ENCODE peak calls at places on chromosomes 4 and X, in ten cellular contexts. P, N, I, Q, L, H, G, U, C and F are unnamed samples.
A peak's percentile ranks its signal among the peaks of the same experiment; 100 is the strongest.

GRCh38 chrX:21394792-21395191 is 20.6 kb downstream of the CNKSR2 start:
- DNase-seq in P (peak; percentile 16), N (no peak), I (no peak), Q (no peak), L (no peak), H (no peak), G (no peak), U (no peak), C (no peak), F (no peak)

GRCh38 chr4:14059006-14059405 is 431.5 kb upstream of the BOD1L1 start:
- DNase-seq in P (no peak), N (peak; percentile 67), I (no peak), Q (no peak), L (no peak), H (no peak), G (no peak), U (no peak), C (no peak), F (no peak)

GRCh38 chr4:20095805-20096541 is 155.7 kb upstream of the SLIT2 start:
- DNase-seq in P (no peak), N (no peak), I (no peak), Q (no peak), L (no peak), H (no peak), G (no peak), U (no peak), C (no peak), F (no peak)

GRCh38 chrX:20829665-20830481 is 544.3 kb upstream of the CNKSR2 start:
- DNase-seq in P (no peak), N (peak; percentile 27), I (no peak), Q (no peak), L (no peak), H (no peak), G (no peak), U (no peak), C (no peak), F (no peak)

GRCh38 chr4:174119051-174119450 is 164.4 kb downstream of the FBXO8 start:
- DNase-seq in P (no peak), N (peak; percentile 65), I (no peak), Q (no peak), L (no peak), H (no peak), G (no peak), U (peak; percentile 72), C (no peak), F (no peak)

GRCh38 chrX:129791961-129792570 is 12.3 kb downstream of the SASH3 start:
- DNase-seq in P (no peak), N (no peak), I (no peak), Q (no peak), L (no peak), H (no peak), G (no peak), U (no peak), C (no peak), F (no peak)

GRCh38 chr4:38290914-38291313 is 330.7 kb downstream of the PTTG2 start:
- DNase-seq in P (no peak), N (no peak), I (no peak), Q (no peak), L (no peak), H (no peak), G (no peak), U (no peak), C (no peak), F (no peak)

GRCh38 chrX:16826207-16826606 is 39.9 kb downstream of the TXLNG start:
- DNase-seq in P (no peak), N (peak; percentile 71), I (no peak), Q (no peak), L (no peak), H (peak; percentile 30), G (no peak), U (no peak), C (peak; percentile 13), F (no peak)

GRCh38 chrX:120790552-120790951 is 85.1 kb downstream of the CT47B1 start:
- DNase-seq in P (no peak), N (no peak), I (no peak), Q (no peak), L (no peak), H (no peak), G (no peak), U (no peak), C (no peak), F (no peak)

GRCh38 chr4:132332932-132333722 is 816.0 kb upstream of the PCDH10 start:
- DNase-seq in P (peak; percentile 55), N (peak; percentile 63), I (no peak), Q (no peak), L (no peak), H (no peak), G (no peak), U (no peak), C (no peak), F (no peak)

GRCh38 chrX:18931972-18932371 is 51.9 kb downstream of the PHKA2 start:
- DNase-seq in P (peak; percentile 45), N (peak; percentile 51), I (no peak), Q (no peak), L (peak; percentile 28), H (peak; percentile 17), G (no peak), U (no peak), C (no peak), F (no peak)

GRCh38 chr4:15754323-15754722 is 23.8 kb upstream of the CD38 start:
- DNase-seq in P (no peak), N (peak; percentile 94), I (no peak), Q (no peak), L (no peak), H (no peak), G (no peak), U (no peak), C (no peak), F (no peak)

GRCh38 chr4:185341377-185341776 is 54.3 kb downstream of the LRP2BP start:
- DNase-seq in P (no peak), N (peak; percentile 40), I (no peak), Q (no peak), L (no peak), H (peak; percentile 74), G (no peak), U (no peak), C (no peak), F (no peak)

GRCh38 chr4:174018236-174018635 is 265.2 kb downstream of the FBXO8 start:
- DNase-seq in P (no peak), N (no peak), I (no peak), Q (no peak), L (no peak), H (no peak), G (no peak), U (no peak), C (no peak), F (no peak)

DNA sequence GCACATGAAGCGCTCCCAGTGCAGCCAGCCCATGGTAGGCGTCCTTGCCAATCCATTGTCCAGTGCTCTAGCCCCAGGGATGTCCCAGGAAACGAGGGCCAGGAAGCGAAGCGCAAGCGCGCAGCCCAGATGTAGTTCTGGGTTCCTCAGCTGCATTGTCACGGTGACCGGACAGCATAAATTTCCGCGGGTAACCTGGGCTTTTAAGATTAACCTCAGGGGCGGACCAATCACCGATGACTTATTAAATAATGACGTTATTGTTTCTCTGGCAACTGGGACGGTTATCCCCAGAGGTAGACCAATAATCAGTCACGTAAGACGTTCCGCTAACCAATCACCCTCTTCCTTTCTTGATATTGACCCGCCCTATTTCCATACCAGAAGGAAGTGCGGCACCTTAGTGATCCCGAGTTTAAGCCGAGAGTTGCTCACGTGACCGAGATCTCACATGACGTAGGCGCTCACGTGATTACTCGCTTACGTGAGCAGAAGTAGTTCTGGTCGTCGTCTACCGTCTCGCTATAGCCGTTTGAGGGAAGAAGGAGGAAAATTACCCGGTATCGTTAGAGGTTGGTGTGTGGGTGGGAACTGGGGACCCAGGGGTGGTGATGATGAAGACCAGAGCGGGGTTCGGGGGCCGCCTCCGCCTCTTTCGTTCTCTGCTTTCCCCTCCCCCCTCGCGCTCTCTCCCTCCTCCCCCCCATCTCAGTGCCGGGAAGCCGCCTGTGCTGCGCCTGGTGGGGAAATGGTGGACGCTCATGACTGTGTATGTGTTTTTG is at the start of the genes GLA and HNRNPH2:
- DNase-seq in P (peak; percentile 94), N (peak; percentile 99), I (peak; percentile 96), Q (peak; percentile 74), L (peak; percentile 88), H (peak; percentile 97), G (peak; percentile 88), U (peak; percentile 96), C (peak; percentile 90), F (peak; percentile 93)
- TF ChIP-seq CTCF in P (no peak), N (peak; percentile 21), I (no peak), Q (no peak), L (no peak), H (peak; percentile 9), G (no peak), U (no peak), C (no peak), F (no peak)

DNA sequence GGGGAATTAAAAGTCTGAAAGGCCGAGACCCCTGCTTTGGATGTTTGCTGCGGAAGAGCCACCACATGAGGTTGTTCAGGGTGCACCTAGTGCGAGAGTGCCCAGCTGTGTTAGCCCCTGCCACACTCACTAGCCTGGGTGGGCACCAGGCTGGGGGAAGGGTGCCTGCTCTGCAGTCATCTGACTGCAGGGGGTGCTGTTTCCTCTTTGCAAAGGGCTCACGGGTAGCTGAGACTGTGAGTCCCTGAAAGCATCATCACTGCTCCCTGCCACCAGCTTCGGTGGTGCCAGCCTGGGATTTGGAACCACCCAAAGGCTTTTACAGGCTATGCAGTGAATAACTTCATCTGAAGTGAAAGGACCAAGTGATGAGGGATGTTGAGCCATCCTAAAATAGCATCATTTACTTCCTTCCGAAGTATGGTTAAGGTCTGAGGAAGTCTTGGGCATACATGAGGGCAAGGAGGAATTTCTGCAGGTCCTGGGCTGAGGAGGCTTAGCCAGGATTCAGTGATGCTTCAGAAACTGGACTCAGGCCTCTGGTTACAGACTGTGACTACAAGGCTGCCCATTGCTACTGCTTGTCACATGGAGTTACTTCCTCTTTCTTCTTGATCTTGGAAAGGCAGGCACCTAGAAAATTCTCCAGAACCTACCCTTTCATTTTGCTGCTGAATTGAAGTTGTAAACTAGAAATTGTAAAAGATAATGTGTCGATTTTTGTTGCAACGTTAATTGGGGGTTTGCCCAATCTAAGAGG is 293.2 kb upstream of the PRPS2 start:
- DNase-seq in P (peak; percentile 49), N (no peak), I (no peak), Q (no peak), L (peak; percentile 17), H (peak; percentile 21), G (no peak), U (no peak), C (no peak), F (no peak)
- TF ChIP-seq CTCF in P (peak; percentile 80), N (no peak), I (no peak), Q (no peak), L (peak; percentile 76), H (peak; percentile 59), G (no peak), U (no peak), C (peak; percentile 72), F (no peak)

GRCh38 chr4:69563424-69563823 is 67.7 kb upstream of the UGT2B4 start:
- DNase-seq in P (no peak), N (no peak), I (no peak), Q (no peak), L (no peak), H (no peak), G (no peak), U (no peak), C (no peak), F (no peak)
- TF ChIP-seq CTCF in P (no peak), N (no peak), I (no peak), Q (no peak), L (no peak), H (no peak), G (no peak), U (no peak), C (no peak), F (no peak)

DNA sequence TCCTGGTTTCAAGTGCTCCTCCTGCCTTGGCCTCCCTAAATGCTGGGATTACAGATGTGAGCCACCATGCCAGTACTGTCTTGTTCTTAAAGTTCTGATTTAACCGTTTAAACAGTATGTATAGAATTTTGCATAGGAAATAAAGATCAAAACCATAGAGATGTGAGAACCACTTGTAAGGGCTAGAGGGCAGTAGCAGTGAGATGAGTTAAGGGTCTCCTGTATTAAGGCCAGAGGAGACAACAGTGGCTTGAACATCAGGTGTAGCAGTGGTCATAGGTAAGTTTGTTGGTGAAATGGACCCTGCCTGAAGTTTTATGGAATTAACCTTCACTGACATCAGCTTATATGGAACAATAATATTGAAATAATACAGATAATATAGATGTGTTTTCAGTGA is 155.7 kb downstream of the SLC4A4 start:
- DNase-seq in P (peak; percentile 4), N (peak; percentile 1), I (no peak), Q (no peak), L (no peak), H (no peak), G (no peak), U (no peak), C (no peak), F (no peak)
- TF ChIP-seq CTCF in P (peak; percentile 33), N (no peak), I (no peak), Q (no peak), L (no peak), H (no peak), G (no peak), U (no peak), C (no peak), F (no peak)